ENCODE peak calls at places on chromosomes 5 and 9, in seven cellular contexts. One of them, this sample, is unnamed.

GRCh38 chr5:20476016-20476415 is 488.0 kb upstream of the CDH18 start:
- DNase-seq in body of pancreas: no peak
- DNase-seq in adrenal gland: no peak
- DNase-seq in lung: no peak
- DNase-seq in MM.1S: no peak
- DNase-seq in osteoblast: no peak
- DNase-seq in heart left ventricle: no peak
- DNase-seq in this sample: no peak

GRCh38 chr9:113186241-113186755 is 34.8 kb downstream of the FKBP15 start:
- DNase-seq in heart left ventricle: no peak
- DNase-seq in body of pancreas: no peak
- DNase-seq in MM.1S: no peak
- DNase-seq in osteoblast: peak; percentile 56
- DNase-seq in adrenal gland: no peak
- DNase-seq in lung: no peak
- DNase-seq in this sample: no peak

GRCh38 chr5:163310992-163311391 is 126.4 kb upstream of the CCNG1 start:
- DNase-seq in heart left ventricle: no peak
- DNase-seq in MM.1S: peak; percentile 62
- DNase-seq in lung: no peak
- DNase-seq in body of pancreas: no peak
- DNase-seq in osteoblast: no peak
- DNase-seq in adrenal gland: no peak
- DNase-seq in this sample: no peak

GRCh38 chr9:882416-882931 is 41.0 kb downstream of the DMRT1 start:
- DNase-seq in lung: no peak
- DNase-seq in adrenal gland: no peak
- DNase-seq in heart left ventricle: no peak
- DNase-seq in MM.1S: no peak
- DNase-seq in osteoblast: no peak
- DNase-seq in body of pancreas: no peak
- DNase-seq in this sample: no peak

GRCh38 chr5:1703352-1704050 is 96.1 kb downstream of the MRPL36 start:
- DNase-seq in MM.1S: no peak
- DNase-seq in heart left ventricle: no peak
- DNase-seq in lung: peak; percentile 18
- DNase-seq in osteoblast: no peak
- DNase-seq in adrenal gland: no peak
- DNase-seq in body of pancreas: no peak
- DNase-seq in this sample: no peak

GRCh38 chr5:172798422-172799215 is 27.6 kb upstream of the DUSP1 start:
- DNase-seq in osteoblast: peak; percentile 94
- DNase-seq in adrenal gland: peak; percentile 77
- DNase-seq in body of pancreas: no peak
- DNase-seq in lung: peak; percentile 68
- DNase-seq in MM.1S: no peak
- DNase-seq in heart left ventricle: peak; percentile 65
- DNase-seq in this sample: no peak

GRCh38 chr5:82467006-82467561 is 188.9 kb upstream of the RPS23 start:
- DNase-seq in adrenal gland: peak; percentile 18
- DNase-seq in MM.1S: no peak
- DNase-seq in osteoblast: peak; percentile 54
- DNase-seq in heart left ventricle: no peak
- DNase-seq in lung: no peak
- DNase-seq in body of pancreas: no peak
- DNase-seq in this sample: no peak

GRCh38 chr5:171783051-171783450 is 2.6 kb upstream of the SMIM23 start:
- DNase-seq in osteoblast: no peak
- DNase-seq in MM.1S: no peak
- DNase-seq in heart left ventricle: no peak
- DNase-seq in adrenal gland: no peak
- DNase-seq in body of pancreas: no peak
- DNase-seq in lung: no peak
- DNase-seq in this sample: no peak

GRCh38 chr9:128414461-128414860 is 6.2 kb upstream of the CERCAM start:
- DNase-seq in osteoblast: peak; percentile 57
- DNase-seq in MM.1S: no peak
- DNase-seq in heart left ventricle: no peak
- DNase-seq in lung: no peak
- DNase-seq in body of pancreas: no peak
- DNase-seq in adrenal gland: no peak
- DNase-seq in this sample: no peak

GRCh38 chr9:14313378-14313940 is 482 bp downstream of the NFIB start:
- DNase-seq in adrenal gland: no peak
- DNase-seq in heart left ventricle: no peak
- DNase-seq in osteoblast: no peak
- DNase-seq in MM.1S: no peak
- DNase-seq in body of pancreas: peak; percentile 37
- DNase-seq in lung: no peak
- DNase-seq in this sample: no peak

GRCh38 chr9:124079176-124079925 is 67.8 kb downstream of the LHX2 start:
- DNase-seq in body of pancreas: no peak
- DNase-seq in adrenal gland: peak; percentile 38
- DNase-seq in lung: no peak
- DNase-seq in heart left ventricle: peak; percentile 70
- DNase-seq in osteoblast: peak; percentile 53
- DNase-seq in MM.1S: no peak
- DNase-seq in this sample: no peak

GRCh38 chr5:119393746-119394145 is 37.9 kb downstream of the TNFAIP8 start:
- DNase-seq in MM.1S: no peak
- DNase-seq in heart left ventricle: no peak
- DNase-seq in adrenal gland: no peak
- DNase-seq in lung: no peak
- DNase-seq in body of pancreas: no peak
- DNase-seq in osteoblast: peak; percentile 69
- DNase-seq in this sample: no peak

GRCh38 chr9:6171667-6172066 is 43.9 kb upstream of the IL33 start:
- DNase-seq in body of pancreas: no peak
- DNase-seq in MM.1S: no peak
- DNase-seq in osteoblast: no peak
- DNase-seq in lung: no peak
- DNase-seq in adrenal gland: no peak
- DNase-seq in heart left ventricle: no peak
- DNase-seq in this sample: no peak

GRCh38 chr9:121755581-121755980 is 104.1 kb downstream of the DAB2IP start:
- DNase-seq in MM.1S: no peak
- DNase-seq in body of pancreas: no peak
- DNase-seq in lung: no peak
- DNase-seq in heart left ventricle: no peak
- DNase-seq in adrenal gland: no peak
- DNase-seq in osteoblast: no peak
- DNase-seq in this sample: no peak

GRCh38 chr9:79166005-79166404 is 405.8 kb upstream of the TLE4 start:
- DNase-seq in MM.1S: no peak
- DNase-seq in heart left ventricle: no peak
- DNase-seq in lung: no peak
- DNase-seq in adrenal gland: no peak
- DNase-seq in body of pancreas: no peak
- DNase-seq in osteoblast: no peak
- DNase-seq in this sample: no peak

GRCh38 chr5:17314907-17315471 is 97.6 kb downstream of the BASP1 start:
- DNase-seq in heart left ventricle: no peak
- DNase-seq in lung: no peak
- DNase-seq in MM.1S: peak; percentile 70
- DNase-seq in adrenal gland: no peak
- DNase-seq in body of pancreas: no peak
- DNase-seq in osteoblast: no peak
- DNase-seq in this sample: no peak

GRCh38 chr5:139842321-139842720 is 46.7 kb downstream of the PSD2 start:
- DNase-seq in osteoblast: peak; percentile 35
- DNase-seq in adrenal gland: no peak
- DNase-seq in MM.1S: no peak
- DNase-seq in heart left ventricle: no peak
- DNase-seq in body of pancreas: no peak
- DNase-seq in lung: no peak
- DNase-seq in this sample: no peak

GRCh38 chr9:112867275-112867991 is 23.2 kb downstream of the SLC46A2 start:
- DNase-seq in osteoblast: peak; percentile 86
- DNase-seq in lung: peak; percentile 85
- DNase-seq in body of pancreas: no peak
- DNase-seq in heart left ventricle: no peak
- DNase-seq in adrenal gland: peak; percentile 29
- DNase-seq in MM.1S: no peak
- DNase-seq in this sample: no peak

GRCh38 chr5:58462623-58463230 is 2.8 kb upstream of the PLK2 start:
- DNase-seq in body of pancreas: peak; percentile 40
- DNase-seq in lung: peak; percentile 35
- DNase-seq in osteoblast: peak; percentile 15
- DNase-seq in MM.1S: peak; percentile 62
- DNase-seq in adrenal gland: peak; percentile 17
- DNase-seq in heart left ventricle: no peak
- DNase-seq in this sample: peak; percentile 25

GRCh38 chr5:127746756-127747155 is 43.6 kb downstream of the CCDC192 start:
- DNase-seq in MM.1S: no peak
- DNase-seq in heart left ventricle: no peak
- DNase-seq in osteoblast: no peak
- DNase-seq in body of pancreas: no peak
- DNase-seq in lung: no peak
- DNase-seq in adrenal gland: no peak
- DNase-seq in this sample: no peak

GRCh38 chr5:40198736-40199135 is 481.0 kb upstream of the PTGER4 start:
- DNase-seq in adrenal gland: no peak
- DNase-seq in MM.1S: no peak
- DNase-seq in body of pancreas: no peak
- DNase-seq in lung: no peak
- DNase-seq in osteoblast: no peak
- DNase-seq in heart left ventricle: no peak
- DNase-seq in this sample: no peak

GRCh38 chr9:115042781-115043509 is 75.0 kb downstream of the TNC start:
- DNase-seq in MM.1S: peak; percentile 9
- DNase-seq in lung: no peak
- DNase-seq in adrenal gland: no peak
- DNase-seq in osteoblast: peak; percentile 39
- DNase-seq in body of pancreas: no peak
- DNase-seq in heart left ventricle: no peak
- DNase-seq in this sample: no peak

GRCh38 chr5:66511491-66511890 is 84.7 kb upstream of the MAST4 start:
- DNase-seq in MM.1S: no peak
- DNase-seq in heart left ventricle: no peak
- DNase-seq in body of pancreas: no peak
- DNase-seq in adrenal gland: no peak
- DNase-seq in lung: no peak
- DNase-seq in osteoblast: no peak
- DNase-seq in this sample: no peak
- H3K4me1 ChIP-seq in MM.1S: no peaks in the 10 kb centered on the region
- H3K4me1 ChIP-seq in heart left ventricle: no peaks in the 10 kb centered on the region
- H3K4me1 ChIP-seq in body of pancreas: no peaks in the 10 kb centered on the region
- H3K4me1 ChIP-seq in adrenal gland: no peaks in the 10 kb centered on the region
- H3K4me1 ChIP-seq in lung: no peaks in the 10 kb centered on the region
- H3K4me1 ChIP-seq in osteoblast: no peaks in the 10 kb centered on the region
- H3K4me1 ChIP-seq in this sample: no peaks in the 10 kb centered on the region

GRCh38 chr5:87069974-87070608 is 197.6 kb upstream of the RASA1 start:
- DNase-seq in adrenal gland: peak; percentile 18
- DNase-seq in lung: no peak
- DNase-seq in MM.1S: peak; percentile 88
- DNase-seq in osteoblast: peak; percentile 82
- DNase-seq in body of pancreas: no peak
- DNase-seq in heart left ventricle: no peak
- DNase-seq in this sample: no peak
- TF ChIP-seq CTCF in adrenal gland: peak; percentile 43
- TF ChIP-seq CTCF in lung: no peak
- TF ChIP-seq CTCF in MM.1S: peak; percentile 84
- TF ChIP-seq CTCF in osteoblast: peak; percentile 77
- TF ChIP-seq CTCF in body of pancreas: no peak
- TF ChIP-seq CTCF in heart left ventricle: peak; percentile 58
- TF ChIP-seq CTCF in this sample: no peak

GRCh38 chr5:176651472-176651980 is 4.2 kb downstream of the TSPAN17 start:
- DNase-seq in osteoblast: no peak
- DNase-seq in heart left ventricle: no peak
- DNase-seq in MM.1S: no peak
- DNase-seq in body of pancreas: no peak
- DNase-seq in lung: no peak
- DNase-seq in adrenal gland: peak; percentile 53
- DNase-seq in this sample: no peak

GRCh38 chr5:176648467-176649194 is 1.3 kb downstream of the TSPAN17 start:
- DNase-seq in lung: no peak
- DNase-seq in body of pancreas: no peak
- DNase-seq in osteoblast: no peak
- DNase-seq in MM.1S: no peak
- DNase-seq in adrenal gland: no peak
- DNase-seq in heart left ventricle: no peak
- DNase-seq in this sample: no peak

GRCh38 chr5:176647870-176648466 is 684 bp downstream of the TSPAN17 start:
- DNase-seq in lung: peak; percentile 68
- DNase-seq in adrenal gland: peak; percentile 79
- DNase-seq in MM.1S: no peak
- DNase-seq in heart left ventricle: peak; percentile 54
- DNase-seq in osteoblast: peak; percentile 92
- DNase-seq in body of pancreas: peak; percentile 77
- DNase-seq in this sample: no peak

GRCh38 chr5:176652136-176652535 is 4.9 kb downstream of the TSPAN17 start:
- DNase-seq in body of pancreas: no peak
- DNase-seq in adrenal gland: peak; percentile 32
- DNase-seq in osteoblast: no peak
- DNase-seq in lung: no peak
- DNase-seq in heart left ventricle: no peak
- DNase-seq in MM.1S: no peak
- DNase-seq in this sample: no peak

DNA sequence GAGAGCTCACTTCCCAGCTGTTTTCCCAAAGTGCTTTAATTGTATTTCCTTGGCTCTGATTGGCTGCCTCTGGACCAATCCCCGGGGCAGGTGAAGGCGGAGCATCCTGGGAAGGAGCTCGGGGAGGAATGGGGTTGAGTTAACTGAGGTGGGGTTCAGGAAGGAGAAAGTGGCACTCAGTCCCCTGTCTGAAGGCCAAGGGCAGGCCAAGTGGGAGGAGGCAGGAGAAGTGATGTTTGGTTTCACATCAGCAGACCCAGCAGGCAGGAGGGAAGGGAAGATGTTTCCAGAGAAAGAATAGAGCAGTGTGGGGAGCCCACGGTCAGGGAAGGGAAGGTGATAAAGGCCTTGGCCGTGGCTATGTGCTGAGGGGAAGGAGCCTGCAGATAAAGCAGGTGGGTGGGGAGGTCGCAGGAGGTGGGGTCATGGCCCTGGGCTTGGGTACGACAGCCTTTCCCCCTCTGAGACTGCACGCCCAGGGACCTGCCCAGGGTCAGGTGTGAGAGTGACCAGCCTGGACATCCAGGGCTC is 3.1 kb downstream of the TSPAN17 start:
- DNase-seq in MM.1S: no peak
- DNase-seq in body of pancreas: no peak
- DNase-seq in lung: no peak
- DNase-seq in osteoblast: no peak
- DNase-seq in heart left ventricle: no peak
- DNase-seq in adrenal gland: no peak
- DNase-seq in this sample: no peak
- H3K4me1 ChIP-seq in MM.1S: peaks cover 19% of the 10 kb centered on the region
- H3K4me1 ChIP-seq in body of pancreas: peaks cover 18% of the 10 kb centered on the region
- H3K4me1 ChIP-seq in lung: peaks cover 9% of the 10 kb centered on the region
- H3K4me1 ChIP-seq in osteoblast: peaks cover 19% of the 10 kb centered on the region
- H3K4me1 ChIP-seq in heart left ventricle: peaks cover 6% of the 10 kb centered on the region
- H3K4me1 ChIP-seq in adrenal gland: peaks cover 31% of the 10 kb centered on the region
- H3K4me1 ChIP-seq in this sample: peaks cover 71% of the 10 kb centered on the region

DNA sequence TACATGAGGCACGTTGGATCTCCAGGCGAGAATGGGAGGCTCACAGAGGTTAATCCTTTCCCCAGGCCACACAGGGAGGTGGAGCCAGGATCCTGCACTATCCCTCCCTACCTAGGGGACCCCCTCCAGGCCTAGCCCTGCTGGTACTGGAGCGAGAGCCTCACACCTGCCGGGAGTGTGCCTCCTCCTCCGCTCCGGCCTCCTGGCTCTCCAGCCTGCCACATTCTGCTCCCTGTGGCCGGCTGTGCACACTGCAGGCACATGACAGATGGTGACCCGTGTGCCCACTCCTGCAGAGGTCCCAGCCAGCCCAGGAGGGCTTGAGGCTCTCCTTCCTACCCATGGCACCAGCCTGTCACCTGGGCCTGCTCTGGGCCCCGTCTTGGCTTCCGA is 93.4 kb downstream of the RXRA start:
- DNase-seq in osteoblast: no peak
- DNase-seq in adrenal gland: no peak
- DNase-seq in MM.1S: no peak
- DNase-seq in heart left ventricle: no peak
- DNase-seq in body of pancreas: no peak
- DNase-seq in lung: no peak
- DNase-seq in this sample: no peak
- TF ChIP-seq CTCF in osteoblast: peak; percentile 31
- TF ChIP-seq CTCF in adrenal gland: peak; percentile 19
- TF ChIP-seq CTCF in MM.1S: peak; percentile 21
- TF ChIP-seq CTCF in heart left ventricle: no peak
- TF ChIP-seq CTCF in body of pancreas: no peak
- TF ChIP-seq CTCF in lung: no peak
- TF ChIP-seq CTCF in this sample: no peak

This sample was measured in CD8-positive, alpha-beta T cell.